ENCODE peak calls at places on chromosomes 4 and X, in eight cellular contexts. I, B, X, P, V, N, Y and Z are unnamed samples.

GRCh38 chr4:17275836-17276235 is 236.1 kb downstream of the QDPR start:
- DNase-seq in B (no peak), V (no peak), I (no peak), N (peak), P (no peak), X (peak), Y (no peak), Z (no peak)

GRCh38 chr4:176303938-176304337 is 15.8 kb upstream of the SPCS3 start:
- DNase-seq in P (no peak), Y (no peak), B (no peak), V (no peak), X (no peak), I (no peak), N (no peak), Z (no peak)

GRCh38 chrX:5337160-5337559 is 891.5 kb downstream of the NLGN4X start:
- DNase-seq in P (no peak), Y (no peak), I (no peak), B (no peak), X (no peak), N (no peak), V (no peak), Z (no peak)

GRCh38 chr4:6716958-6717655 is 1.1 kb downstream of the BLOC1S4 start:
- DNase-seq in I (no peak), B (no peak), N (peak), X (no peak), Y (no peak), V (peak), P (no peak), Z (no peak)

GRCh38 chr4:174047363-174047762 is 236.1 kb downstream of the FBXO8 start:
- DNase-seq in N (no peak), B (no peak), X (no peak), P (no peak), I (no peak), V (no peak), Y (no peak), Z (no peak)

GRCh38 chr4:156638332-156638731 is 333.3 kb downstream of the PDGFC start:
- DNase-seq in Y (no peak), P (no peak), V (no peak), N (peak), B (no peak), X (peak), I (no peak), Z (no peak)

GRCh38 chr4:165785337-165785736 is 87.7 kb upstream of the TLL1 start:
- DNase-seq in I (no peak), V (no peak), B (no peak), X (no peak), P (no peak), Y (no peak), N (no peak), Z (no peak)

GRCh38 chrX:53116101-53116500 is 22.2 kb downstream of the KANTR start:
- DNase-seq in I (peak), V (no peak), Y (no peak), X (peak), P (no peak), N (peak), B (no peak), Z (no peak)

GRCh38 chr4:183945741-183946140 is 40.6 kb downstream of the STOX2 start:
- DNase-seq in N (no peak), I (no peak), Y (no peak), X (no peak), B (no peak), V (no peak), P (no peak), Z (no peak)

GRCh38 chr4:156377036-156377700 is 423.5 kb upstream of the CTSO start:
- DNase-seq in X (peak), P (no peak), B (no peak), V (no peak), N (peak), Y (no peak), I (no peak), Z (no peak)

GRCh38 chr4:98283219-98284199 is 22.3 kb downstream of the RAP1GDS1 start:
- DNase-seq in B (no peak), Y (no peak), X (peak), N (peak), P (no peak), V (no peak), I (no peak), Z (no peak)

GRCh38 chr4:29326816-29327215 is 1393.4 kb upstream of the PCDH7 start:
- DNase-seq in Y (no peak), V (no peak), I (no peak), X (peak), P (no peak), N (peak), B (no peak), Z (no peak)

GRCh38 chr4:135249006-135249405 is 1047.4 kb upstream of the PABPC4L start:
- DNase-seq in Y (no peak), N (no peak), B (no peak), I (no peak), V (no peak), X (no peak), P (no peak), Z (no peak)

GRCh38 chrX:41067721-41068120 is 17.5 kb upstream of the USP9X start:
- DNase-seq in I (no peak), B (no peak), X (no peak), V (no peak), N (no peak), P (no peak), Y (no peak), Z (no peak)

GRCh38 chr4:71216316-71216959 is 122.4 kb upstream of the SLC4A4 start:
- DNase-seq in B (no peak), N (no peak), Y (no peak), V (no peak), P (no peak), I (no peak), X (no peak), Z (no peak)

GRCh38 chr4:165383757-165384156 is 4.9 kb downstream of the CPE start:
- DNase-seq in V (no peak), P (no peak), I (no peak), Y (no peak), N (no peak), B (no peak), X (peak), Z (no peak)

GRCh38 chr4:152278505-152279301 is 257.2 kb downstream of the FBXW7 start:
- DNase-seq in N (no peak), X (no peak), P (no peak), I (peak), V (no peak), Y (no peak), B (no peak), Z (no peak)

GRCh38 chrX:132480581-132481203 is 8.1 kb downstream of the MBNL3 start:
- DNase-seq in I (peak), Y (peak), B (no peak), N (peak), P (peak), X (peak), V (peak), Z (peak)

GRCh38 chrX:119234931-119235555 is 1.0 kb upstream of the PGRMC1 start:
- DNase-seq in V (no peak), N (no peak), P (no peak), Y (no peak), X (no peak), B (no peak), I (no peak), Z (no peak)

GRCh38 chrX:40897768-40898167 is 162.4 kb upstream of the MED14 start:
- DNase-seq in V (no peak), I (no peak), B (no peak), Y (no peak), X (no peak), P (no peak), N (no peak), Z (no peak)

GRCh38 chrX:39772057-39772832 is 325.5 kb downstream of the BCOR start:
- DNase-seq in N (peak), V (no peak), X (peak), B (no peak), I (no peak), Y (peak), P (peak), Z (no peak)

GRCh38 chrX:85107407-85107806 is 103.7 kb downstream of the APOOL start:
- DNase-seq in P (no peak), V (no peak), I (no peak), N (no peak), X (no peak), Y (no peak), B (no peak), Z (no peak)

GRCh38 chrX:84123585-84123984 is 64.4 kb downstream of the RPS6KA6 start:
- DNase-seq in N (no peak), Y (no peak), B (no peak), V (no peak), P (no peak), I (no peak), X (no peak), Z (no peak)

GRCh38 chrX:54695816-54696487 is 102.1 kb downstream of the ITIH6 start:
- DNase-seq in Y (no peak), N (no peak), P (no peak), I (no peak), X (no peak), B (no peak), V (peak), Z (peak)

DNA sequence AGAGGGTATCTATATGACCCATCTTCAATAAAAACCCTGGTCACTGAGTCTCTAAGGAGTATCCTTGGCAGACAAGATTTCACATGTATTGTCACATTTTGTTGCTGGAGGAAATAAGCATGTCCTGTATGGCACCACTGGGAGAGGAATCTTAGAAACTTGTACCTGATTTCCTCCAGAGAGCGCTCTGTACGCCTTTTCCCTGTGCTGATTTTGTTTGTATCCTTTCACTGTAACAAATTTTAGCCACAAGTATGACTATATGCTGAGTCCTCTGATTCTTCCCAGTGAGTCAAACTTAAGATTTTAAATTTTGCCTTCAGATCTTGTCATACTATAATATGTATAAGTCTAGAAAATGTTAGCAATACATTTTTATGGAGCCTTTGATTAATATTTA is 102.8 kb downstream of the ITIH6 start:
- DNase-seq in Y (no peak), I (no peak), B (no peak), X (no peak), N (peak), P (no peak), V (no peak), Z (no peak)
- H3K4me3 ChIP-seq in Y (no peak), I (no peak), B (no peak), X (no peak), N (no peak), P (no peak), V (peak), Z (no peak)

DNA sequence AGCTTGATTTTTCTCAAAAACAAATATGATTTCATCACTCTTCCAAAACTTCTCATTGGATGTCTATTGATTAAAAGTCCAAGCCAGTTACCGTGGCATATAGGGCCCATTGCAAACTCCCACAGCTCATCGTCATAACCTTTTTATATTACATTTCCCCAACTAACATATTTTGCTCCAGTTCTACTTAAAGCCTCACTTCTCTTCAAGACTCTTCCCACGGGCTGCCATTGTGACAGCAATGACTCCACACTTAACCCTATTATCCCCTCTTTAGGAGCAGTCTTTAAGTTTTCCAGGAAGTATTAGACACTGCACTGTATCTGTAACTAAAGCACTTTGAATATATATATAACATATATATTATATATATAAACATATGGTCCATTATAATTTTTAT is 44.5 kb downstream of the DTHD1 start:
- DNase-seq in V (no peak), B (no peak), N (no peak), I (no peak), X (no peak), P (no peak), Y (no peak), Z (no peak)
- TF ChIP-seq CTCF in V (no peak), B (no peak), N (no peak), I (no peak), X (no peak), P (no peak), Y (no peak), Z (no peak)

GRCh38 chr4:54277691-54278090 is 48.6 kb downstream of the PDGFRA start:
- DNase-seq in N (peak), I (no peak), Y (no peak), P (no peak), V (no peak), X (peak), B (no peak), Z (peak)
- H3K4me3 ChIP-seq in N (no peak), I (no peak), Y (no peak), P (no peak), V (no peak), X (no peak), B (no peak), Z (no peak)

GRCh38 chrX:154320406-154320805 is 24.8 kb downstream of the TKTL1 start:
- DNase-seq in P (no peak), Y (no peak), N (no peak), B (no peak), X (no peak), V (no peak), I (no peak), Z (no peak)

GRCh38 chrX:154321624-154322023 is 26.0 kb downstream of the TKTL1 start:
- DNase-seq in N (no peak), B (no peak), V (peak), X (no peak), I (peak), Y (no peak), P (peak), Z (no peak)

GRCh38 chrX:154321152-154321551 is 25.6 kb downstream of the TKTL1 start:
- DNase-seq in I (no peak), Y (no peak), N (no peak), X (no peak), B (no peak), V (peak), P (no peak), Z (no peak)

GRCh38 chrX:154323537-154323936 is 27.9 kb downstream of the TKTL1 start:
- DNase-seq in X (no peak), I (no peak), Y (no peak), V (no peak), B (no peak), P (no peak), N (no peak), Z (no peak)

DNA sequence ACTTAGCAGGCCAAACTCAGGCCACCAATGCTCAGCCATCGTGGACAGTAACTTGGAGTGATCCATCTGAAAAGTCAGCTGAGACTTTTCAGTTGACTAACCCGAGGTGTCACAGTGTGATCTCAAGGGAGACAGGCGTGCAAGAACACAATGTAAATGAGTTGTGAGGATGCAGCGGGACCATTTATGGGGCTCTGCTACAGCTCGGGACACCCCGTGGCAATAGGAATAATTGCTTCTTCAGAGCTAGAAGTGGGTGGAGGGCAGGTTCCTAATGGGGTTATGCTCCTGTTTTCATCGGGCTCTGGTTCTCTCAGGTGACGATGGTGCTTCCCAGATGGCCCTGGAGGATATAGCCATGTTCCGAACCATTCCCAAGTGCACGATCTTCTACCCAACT is 27.3 kb downstream of the TKTL1 start:
- DNase-seq in B (no peak), P (no peak), Y (no peak), V (no peak), X (no peak), I (no peak), N (no peak), Z (no peak)
- TF ChIP-seq CTCF in B (no peak), P (no peak), Y (no peak), V (no peak), X (no peak), I (no peak), N (no peak), Z (no peak)

DNA sequence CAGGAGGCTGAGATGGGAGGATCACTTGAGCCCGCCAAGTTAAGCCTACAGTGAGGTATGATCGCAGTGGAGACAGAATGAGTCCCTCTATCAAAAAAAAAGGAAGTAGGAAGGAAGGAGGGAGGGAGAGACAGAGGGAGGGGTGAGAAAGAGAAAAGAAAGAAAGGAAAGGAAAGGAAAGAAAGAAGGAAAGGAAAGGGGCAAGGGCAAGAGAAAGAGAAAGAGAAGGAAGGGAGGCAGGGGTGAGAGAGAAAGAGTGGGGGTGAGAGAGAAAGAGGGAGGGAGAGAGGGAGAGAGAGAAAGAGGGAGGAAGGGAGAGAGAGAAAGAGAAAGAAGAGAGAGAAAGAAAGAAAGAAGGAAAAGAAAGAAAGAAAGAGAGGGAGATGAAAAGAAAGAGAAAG is 13.2 kb downstream of the ELF2 start:
- DNase-seq in I (no peak), V (no peak), P (no peak), B (no peak), X (no peak), Y (no peak), N (no peak), Z (no peak)
- H3K4me3 ChIP-seq in I (no peak), V (no peak), P (no peak), B (no peak), X (no peak), Y (no peak), N (no peak), Z (no peak)

GRCh38 chr4:56941403-56941802 is 33.7 kb downstream of the REST start:
- DNase-seq in B (no peak), V (no peak), I (no peak), Y (no peak), P (no peak), X (no peak), N (no peak), Z (no peak)

GRCh38 chr4:56931924-56932323 is 24.2 kb downstream of the REST start:
- DNase-seq in Y (no peak), B (no peak), P (no peak), V (no peak), N (no peak), I (no peak), X (no peak), Z (no peak)

GRCh38 chr4:56940403-56940802 is 32.7 kb downstream of the REST start:
- DNase-seq in N (no peak), B (no peak), Y (no peak), V (no peak), I (no peak), X (no peak), P (no peak), Z (no peak)

DNA sequence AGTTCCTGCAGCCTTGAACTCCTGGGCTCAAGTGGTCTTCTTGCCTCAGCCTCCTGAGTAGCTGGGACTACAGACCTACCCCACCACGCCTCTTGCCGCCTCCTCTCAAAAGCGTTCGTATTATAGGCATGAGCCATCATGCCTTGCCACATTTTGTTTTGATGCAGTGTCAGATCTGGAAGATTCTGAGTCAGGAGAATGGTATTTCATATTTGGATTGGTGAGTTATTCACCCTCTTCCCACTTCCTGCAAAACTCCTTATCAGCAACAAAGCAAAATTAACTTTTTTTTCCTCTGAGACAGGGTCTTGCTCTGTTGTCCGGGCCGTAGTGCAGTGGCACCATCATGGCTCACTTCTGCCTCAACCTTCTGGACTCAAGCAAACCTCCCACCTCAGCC is 29.6 kb downstream of the REST start:
- DNase-seq in Y (peak), P (no peak), N (peak), I (no peak), B (no peak), X (peak), V (no peak), Z (no peak)
- TF ChIP-seq CTCF in Y (no peak), P (no peak), N (no peak), I (no peak), B (no peak), X (no peak), V (no peak), Z (no peak)

GRCh38 chrX:23908219-23909003 is 605 bp downstream of the CXorf58 start:
- DNase-seq in Y (no peak), X (no peak), P (no peak), N (no peak), B (no peak), I (no peak), V (peak), Z (no peak)
- H3K4me3 ChIP-seq in Y (peak), X (peak), P (peak), N (peak), B (peak), I (no peak), V (peak), Z (peak)